ENCODE peak calls at places on chromosomes 16 and 17, in four cellular contexts. P, S, W and D are unnamed samples.

GRCh38 chr16:11105038-11105903 is 150.7 kb downstream of the SOCS1 start:
- DNase-seq in W (no peak), P (peak; percentile 98), S (no peak), D (peak; percentile 98)

GRCh38 chr17:2442166-2442565 is 41.3 kb upstream of the MNT start:
- DNase-seq in P (peak; percentile 35), W (no peak), S (no peak), D (no peak)

GRCh38 chr17:69326302-69327059 is 452 bp downstream of the ABCA5 start:
- DNase-seq in W (no peak), S (no peak), P (peak; percentile 26), D (peak; percentile 11)

GRCh38 chr17:64459284-64459747 is 10.4 kb downstream of the MILR1 start:
- DNase-seq in P (peak; percentile 75), S (no peak), W (no peak), D (no peak)

GRCh38 chr16:84105948-84106740 is 10.6 kb downstream of the MBTPS1 start:
- DNase-seq in P (no peak), W (no peak), S (no peak), D (no peak)

GRCh38 chr17:59366040-59366757 is 34.7 kb downstream of the YPEL2 start:
- DNase-seq in W (peak; percentile 95), P (no peak), S (peak; percentile 75), D (peak; percentile 98)

GRCh38 chr17:47999612-48000011 is 28.7 kb downstream of the CDK5RAP3 start:
- DNase-seq in W (no peak), S (no peak), P (peak; percentile 72), D (peak; percentile 49)

GRCh38 chr17:82242977-82243647 is 14.3 kb downstream of the SLC16A3 start:
- DNase-seq in W (no peak), S (no peak), P (peak; percentile 83), D (no peak)

GRCh38 chr17:41710472-41711090 is 1.6 kb upstream of the GAST start:
- DNase-seq in S (no peak), W (no peak), P (peak; percentile 75), D (no peak)

GRCh38 chr17:307741-308507 is 44.7 kb downstream of the RPH3AL start:
- DNase-seq in S (no peak), W (no peak), P (no peak), D (no peak)

GRCh38 chr16:4556112-4556511 is at the start of gene C16orf96:
- DNase-seq in P (no peak), S (no peak), W (no peak), D (peak; percentile 45)

GRCh38 chr16:8686031-8686621 is 11.7 kb downstream of the ABAT start:
- DNase-seq in S (no peak), P (no peak), W (no peak), D (no peak)

GRCh38 chr17:50531428-50532025 is 1.0 kb upstream of the EPN3 start:
- DNase-seq in W (no peak), S (no peak), P (no peak), D (no peak)
- H2BK120ac ChIP-seq in W (no peak overlapping the region), S (no peak overlapping the region), P (no peak overlapping the region), D (no peak overlapping the region)

GRCh38 chr17:7687072-7687907 is at the start of gene TP53:
- DNase-seq in W (peak; percentile 97), S (peak; percentile 93), P (peak; percentile 90), D (peak; percentile 98)
- H3K4ac ChIP-seq in W (peak within 1 kb of the TSS; percentile 69), S (peak within 1 kb of the TSS; percentile 82), P (peak within 1 kb of the TSS; percentile 97), D (peak within 1 kb of the TSS; percentile 99)

GRCh38 chr16:57824880-57825279 is 22.6 kb upstream of the KIFC3 start:
- DNase-seq in W (no peak), S (no peak), P (no peak), D (peak; percentile 91)
- H2BK120ac ChIP-seq in W (no peak overlapping the region), S (no peak overlapping the region), P (no peak overlapping the region), D (no peak overlapping the region)

GRCh38 chr16:81470796-81471636 is 26.4 kb downstream of the CMIP start:
- DNase-seq in W (no peak), P (no peak), S (no peak), D (no peak)

GRCh38 chr16:81473066-81473488 is 28.5 kb downstream of the CMIP start:
- DNase-seq in S (no peak), W (no peak), P (no peak), D (no peak)

GRCh38 chr16:81473561-81473960 is 29.0 kb downstream of the CMIP start:
- DNase-seq in W (no peak), S (no peak), P (peak; percentile 54), D (no peak)

GRCh38 chr16:81471882-81472281 is 27.3 kb downstream of the CMIP start:
- DNase-seq in P (no peak), S (no peak), W (no peak), D (no peak)

GRCh38 chr16:81472391-81472790 is 27.8 kb downstream of the CMIP start:
- DNase-seq in S (no peak), P (no peak), W (no peak), D (no peak)
- H3K4ac ChIP-seq in S (no peak overlapping the region), P (no peak overlapping the region), W (no peak overlapping the region), D (no peak overlapping the region)

GRCh38 chr17:46190763-46191162 is 2.5 kb downstream of the KANSL1 start:
- DNase-seq in W (no peak), S (no peak), P (peak; percentile 11), D (no peak)

GRCh38 chr17:46191332-46192210 is 1.7 kb downstream of the KANSL1 start:
- DNase-seq in S (no peak), W (peak; percentile 62), P (no peak), D (peak; percentile 81)

GRCh38 chr17:46193246-46193625 is at the start of gene KANSL1:
- DNase-seq in P (peak; percentile 87), W (peak; percentile 95), S (peak; percentile 90), D (peak; percentile 97)

GRCh38 chr17:46192484-46193245 is 564 bp downstream of the KANSL1 start:
- DNase-seq in W (peak; percentile 85), P (peak; percentile 54), S (peak; percentile 85), D (peak; percentile 92)

GRCh38 chr17:46192211-46192483 is 1.1 kb downstream of the KANSL1 start:
- DNase-seq in P (no peak), S (no peak), W (no peak), D (no peak)
- H2BK120ac ChIP-seq in P (peak overlapping the region; percentile 77), S (no peak overlapping the region), W (no peak overlapping the region), D (peak overlapping the region; percentile 75)

GRCh38 chr17:16521070-16521727 is 29.2 kb upstream of the LRRC75A start:
- DNase-seq in S (peak; percentile 69), W (peak; percentile 86), P (peak; percentile 91), D (peak; percentile 86)
- H3K4ac ChIP-seq in S (peak overlapping the region; percentile 11), W (no peak overlapping the region), P (peak overlapping the region; percentile 93), D (no peak overlapping the region)

DNA sequence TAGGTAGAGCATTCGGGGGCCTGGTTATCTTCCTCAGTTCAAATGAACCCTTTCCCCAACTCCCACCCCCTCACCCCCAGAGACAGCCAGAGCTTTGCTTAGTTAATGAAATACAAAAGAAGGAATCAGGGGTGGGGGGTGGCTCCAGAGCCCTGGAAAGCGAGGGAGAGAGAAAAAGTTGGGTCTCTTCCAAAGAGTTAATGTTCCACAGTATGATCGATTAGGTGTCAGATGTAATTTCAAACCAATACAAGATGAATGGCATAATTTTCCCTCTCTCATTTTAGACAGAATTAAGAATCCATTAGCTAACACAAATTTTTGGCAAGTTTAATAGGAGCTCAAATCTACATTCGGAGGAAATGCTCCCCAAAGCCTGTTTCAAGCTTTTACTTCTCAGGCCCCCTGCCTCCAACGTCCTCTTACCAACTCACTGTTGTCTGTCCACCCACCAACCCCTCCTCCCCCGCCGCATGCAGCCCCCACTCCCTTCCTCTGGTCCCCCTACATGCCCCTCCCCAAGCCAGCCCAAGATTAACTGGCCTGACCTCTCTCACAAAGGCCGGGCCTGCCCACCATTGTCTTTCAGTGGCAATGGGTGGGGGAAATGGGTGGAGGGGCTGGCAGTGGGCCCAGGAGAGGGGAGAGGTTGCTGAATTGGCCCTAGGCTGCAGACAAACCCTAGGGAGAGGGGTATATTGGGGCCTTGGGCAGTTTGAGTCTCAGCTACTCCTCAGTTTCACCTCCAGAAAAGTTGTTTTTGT is 28.2 kb downstream of the NEUROD2 start:
- DNase-seq in W (peak; percentile 92), S (peak; percentile 67), P (no peak), D (peak; percentile 32)
- H2BK120ac ChIP-seq in W (no peak overlapping the region), S (peak overlapping the region; percentile 59), P (no peak overlapping the region), D (no peak overlapping the region)

GRCh38 chr17:77458202-77459017 is 317.6 kb downstream of the SEC14L1 start:
- DNase-seq in P (no peak), W (no peak), S (no peak), D (no peak)
- H3K4ac ChIP-seq in P (no peak overlapping the region), W (no peak overlapping the region), S (no peak overlapping the region), D (no peak overlapping the region)